ENCODE peak calls at places on chromosomes 2 and 18, in four cellular contexts. L, T, C and U are unnamed samples.
A peak's percentile ranks its signal among the peaks of the same experiment; 100 is the strongest.

GRCh38 chr2:160292225-160292624 is 92.2 kb upstream of the ITGB6 start:
- DNase-seq in L (no peak), T (no peak), C (no peak), U (no peak)

GRCh38 chr18:23131693-23132319 is 3.5 kb upstream of the CABLES1 start:
- DNase-seq in L (no peak), T (no peak), C (peak; percentile 56), U (no peak)

GRCh38 chr18:77059294-77059916 is 73.2 kb downstream of the MBP start:
- DNase-seq in L (no peak), T (no peak), C (peak; percentile 44), U (peak; percentile 38)

GRCh38 chr2:132366787-132367186 is 49.8 kb upstream of the GPR39 start:
- DNase-seq in L (no peak), T (no peak), C (no peak), U (no peak)

GRCh38 chr2:163852616-163853015 is 116.8 kb upstream of the FIGN start:
- DNase-seq in L (no peak), T (no peak), C (no peak), U (no peak)

GRCh38 chr2:37614061-37614802 is 57.2 kb downstream of the CDC42EP3 start:
- DNase-seq in L (no peak), T (no peak), C (no peak), U (no peak)

GRCh38 chr2:222108957-222109595 is 189.7 kb downstream of the PAX3 start:
- DNase-seq in L (no peak), T (no peak), C (no peak), U (no peak)

GRCh38 chr2:232309592-232309991 is 69.0 kb upstream of the ALPP start:
- DNase-seq in L (no peak), T (no peak), C (no peak), U (no peak)

GRCh38 chr2:105598404-105598803 is 146.3 kb upstream of the NCK2 start:
- DNase-seq in L (no peak), T (no peak), C (no peak), U (no peak)

GRCh38 chr2:230924470-230925341 is at the start of gene GPR55:
- DNase-seq in L (no peak), T (no peak), C (peak; percentile 20), U (no peak)
- TF ChIP-seq CTCF in L (no peak), T (no peak), C (no peak), U (peak; percentile 33)

GRCh38 chr2:216014986-216015385 is 1.6 kb upstream of the MREG start:
- DNase-seq in L (no peak), T (no peak), C (no peak), U (no peak)

GRCh38 chr2:216015722-216016464 is 2.5 kb upstream of the MREG start:
- DNase-seq in L (no peak), T (no peak), C (no peak), U (no peak)

GRCh38 chr2:216018709-216019108 is 5.4 kb upstream of the MREG start:
- DNase-seq in L (no peak), T (no peak), C (no peak), U (no peak)

GRCh38 chr2:216016581-216016980 is 3.2 kb upstream of the MREG start:
- DNase-seq in L (no peak), T (no peak), C (no peak), U (no peak)

DNA sequence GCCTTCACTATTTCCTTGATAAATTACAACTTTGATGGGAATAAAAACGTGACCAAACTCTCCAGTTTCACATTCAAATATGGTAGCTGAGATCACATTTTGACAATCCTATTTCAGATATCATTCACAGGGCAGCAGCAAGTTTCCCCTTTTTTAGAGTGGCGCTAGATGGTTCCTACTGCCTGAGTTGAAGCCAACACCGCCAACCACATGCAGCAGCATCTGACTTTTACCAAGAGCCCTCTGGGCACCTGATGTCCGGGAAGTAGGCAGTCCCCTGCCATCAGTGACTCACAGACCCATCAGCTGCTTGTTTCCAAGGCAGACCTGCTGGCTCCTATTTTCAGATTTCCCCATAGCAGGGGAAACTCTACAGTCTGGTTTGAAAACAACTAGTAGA is 4.0 kb upstream of the MREG start:
- DNase-seq in L (no peak), T (no peak), C (no peak), U (no peak)
- TF ChIP-seq CTCF in L (no peak), T (no peak), C (no peak), U (no peak)

GRCh38 chr2:189633392-189633811 is 27.9 kb upstream of the ASNSD1 start:
- DNase-seq in L (no peak), T (no peak), C (no peak), U (peak; percentile 4)
- TF ChIP-seq CTCF in L (no peak), T (no peak), C (peak; percentile 44), U (peak; percentile 60)

GRCh38 chr2:236405357-236405756 is 141.2 kb upstream of the ASB18 start:
- DNase-seq in L (no peak), T (no peak), C (no peak), U (no peak)

GRCh38 chr2:236403125-236403524 is 138.9 kb upstream of the ASB18 start:
- DNase-seq in L (no peak), T (no peak), C (no peak), U (no peak)

GRCh38 chr2:236402016-236402784 is 138.0 kb upstream of the ASB18 start:
- DNase-seq in L (no peak), T (no peak), C (no peak), U (no peak)

GRCh38 chr2:236404346-236404745 is 140.1 kb upstream of the ASB18 start:
- DNase-seq in L (no peak), T (no peak), C (no peak), U (no peak)

DNA sequence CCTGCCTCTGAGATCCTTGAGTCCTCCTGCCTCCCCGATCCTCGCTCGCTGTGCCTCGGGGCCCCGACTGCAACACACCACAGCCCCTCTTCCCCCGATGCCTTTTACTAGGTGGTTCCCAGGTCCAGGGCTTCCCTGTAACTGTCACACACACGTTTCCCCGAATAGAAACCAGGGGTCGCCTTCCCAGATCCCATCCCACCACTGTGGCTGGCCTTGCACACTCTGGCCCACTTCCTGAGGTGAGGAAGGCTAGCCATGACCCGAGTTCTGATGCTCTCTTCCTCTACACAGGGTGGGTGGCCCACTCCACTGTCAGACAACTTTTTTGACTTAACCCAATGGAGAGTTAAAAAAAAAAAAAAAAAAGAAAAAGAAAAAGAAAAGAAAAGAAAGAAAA is 139.6 kb upstream of the ASB18 start:
- DNase-seq in L (no peak), T (no peak), C (no peak), U (no peak)
- TF ChIP-seq CTCF in L (no peak), T (no peak), C (no peak), U (no peak)

DNA sequence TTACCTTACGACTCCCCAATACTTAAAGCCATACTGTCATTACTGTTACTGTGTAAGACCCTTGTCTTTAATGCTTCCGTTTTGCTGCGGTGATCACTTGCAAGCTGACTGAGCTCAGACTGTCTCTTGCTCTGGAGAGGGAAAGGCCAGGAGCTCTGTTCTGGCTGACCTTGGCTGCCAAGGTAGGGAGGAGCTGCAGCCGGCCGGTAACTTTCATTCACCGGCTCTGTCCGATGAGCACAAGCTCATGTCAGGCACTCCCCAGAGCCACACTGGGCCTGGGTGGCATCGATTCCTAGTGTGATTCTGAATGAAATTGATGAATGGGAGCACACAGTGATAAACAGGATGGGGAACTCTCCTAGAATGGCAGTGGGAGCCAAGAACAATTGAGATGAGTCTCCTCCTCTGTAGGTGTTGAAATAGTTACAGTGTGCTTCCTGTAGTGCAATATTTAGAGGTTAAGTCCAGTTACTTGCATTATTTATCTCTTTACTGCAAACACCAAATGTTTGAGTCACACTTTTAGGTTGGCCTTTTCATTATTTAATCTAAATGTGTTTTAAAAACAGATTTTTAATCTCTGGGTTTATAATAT is 100.9 kb downstream of the ATP9B start:
- DNase-seq in L (no peak), T (no peak), C (no peak), U (peak; percentile 6)
- TF ChIP-seq CTCF in L (no peak), T (no peak), C (no peak), U (no peak)

DNA sequence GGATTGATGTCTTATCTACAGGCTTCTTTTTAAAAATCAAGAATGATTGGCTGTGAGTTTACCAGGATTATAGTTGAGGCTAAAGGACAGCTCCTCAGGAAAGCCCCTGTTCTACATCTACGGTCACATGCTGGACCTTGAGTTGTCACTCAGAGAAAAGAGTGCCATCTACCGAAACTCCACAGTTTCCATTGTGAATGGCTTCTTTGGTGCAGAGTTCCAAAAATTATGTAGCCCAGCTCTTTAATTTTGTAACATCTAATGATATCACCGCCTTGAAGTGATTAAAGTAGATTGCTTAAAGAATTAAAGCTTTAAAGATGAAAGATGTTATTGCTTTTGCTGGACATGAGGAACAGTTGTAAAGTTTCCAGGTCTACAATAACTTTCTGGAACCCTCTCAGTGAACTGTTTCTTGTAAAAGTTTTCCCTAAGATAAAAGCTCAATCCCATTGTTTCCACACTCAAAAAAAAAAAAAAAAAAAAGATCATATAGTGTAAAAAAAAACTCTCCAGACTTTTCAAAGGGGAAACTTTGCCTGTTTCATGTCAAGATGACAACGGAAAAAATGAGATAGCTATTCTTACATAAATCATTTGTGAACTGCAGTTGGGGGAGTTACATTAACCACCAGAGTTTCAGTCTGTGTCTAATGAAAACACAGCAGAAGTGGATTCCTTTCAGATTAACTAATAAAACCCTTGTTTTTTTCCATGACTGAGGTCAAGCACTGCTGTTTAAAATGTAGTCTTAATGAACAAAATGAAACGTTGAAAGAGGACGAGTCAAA is 4.3 kb downstream of the COL3A1 start:
- DNase-seq in L (peak; percentile 19), T (no peak), C (no peak), U (peak; percentile 33)
- TF ChIP-seq CTCF in L (no peak), T (peak; percentile 51), C (peak; percentile 63), U (peak; percentile 63)

GRCh38 chr2:3601561-3602271 is 6.8 kb downstream of the COLEC11 start:
- DNase-seq in L (no peak), T (no peak), C (no peak), U (no peak)
- TF ChIP-seq CTCF in L (no peak), T (no peak), C (no peak), U (no peak)

DNA sequence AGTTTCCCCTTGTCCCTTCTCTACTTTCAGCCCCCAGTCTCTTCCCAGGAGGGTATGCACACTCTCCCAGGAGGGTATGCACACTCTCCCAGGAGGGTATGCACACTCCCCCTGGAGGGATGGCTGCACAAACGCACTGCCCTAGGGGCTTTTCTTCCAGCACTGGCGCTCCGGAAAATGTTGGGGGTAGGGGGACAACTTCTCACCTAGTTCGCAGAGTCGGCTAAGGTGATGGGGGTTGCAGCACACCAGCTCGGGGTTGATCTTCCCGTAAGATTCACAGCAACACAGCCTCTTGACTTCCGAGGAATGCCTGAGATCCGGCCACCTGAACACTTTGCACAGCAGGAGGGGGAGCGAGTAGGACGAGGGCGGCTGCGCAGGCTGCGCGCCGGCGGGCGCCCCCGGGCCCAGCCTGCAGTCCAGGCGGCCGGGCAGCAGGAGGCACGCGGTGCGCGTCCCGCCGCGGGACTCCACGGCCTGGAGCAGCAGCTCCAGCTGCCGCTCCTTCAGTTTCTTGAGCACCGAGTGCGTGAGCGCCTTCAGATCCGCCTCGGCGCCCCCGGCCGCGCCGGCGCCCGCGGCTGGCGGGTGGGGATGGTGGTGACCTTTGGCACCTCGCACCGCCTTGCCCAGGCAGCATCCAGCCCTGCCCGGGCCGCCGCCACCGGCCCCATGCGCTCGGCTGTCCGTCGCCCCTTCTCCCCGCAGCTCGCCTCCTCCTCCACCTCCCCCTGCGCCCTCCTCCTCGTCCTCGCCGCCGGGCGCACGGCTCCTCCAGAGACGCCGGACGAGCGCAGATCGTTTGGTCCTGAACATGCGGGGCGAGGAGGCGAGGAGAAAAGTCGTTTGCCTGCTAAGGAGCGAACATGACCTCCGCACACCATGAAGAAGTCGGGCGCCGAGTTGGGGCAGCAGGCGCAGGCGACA is 894 bp downstream of the SMAD7 start:
- DNase-seq in L (no peak), T (no peak), C (no peak), U (no peak)
- TF ChIP-seq CTCF in L (peak; percentile 49), T (peak; percentile 48), C (no peak), U (no peak)